ENCODE peak calls at places on chromosomes 7 and 10, in seven cellular contexts. One of them, this sample, is unnamed.

GRCh38 chr7:152481082-152481481 is 45.3 kb upstream of the KMT2C start:
- DNase-seq in body of pancreas: no peak
- DNase-seq in progenitor cell of endocrine pancreas: no peak
- DNase-seq in astrocyte of the cerebellum: no peak
- DNase-seq in testis: no peak
- DNase-seq in lung: no peak
- DNase-seq in GM23338: no peak
- DNase-seq in this sample: no peak

GRCh38 chr10:12214763-12215218 is 18.8 kb downstream of the CDC123 start:
- DNase-seq in body of pancreas: peak; percentile 51
- DNase-seq in progenitor cell of endocrine pancreas: no peak
- DNase-seq in astrocyte of the cerebellum: peak; percentile 48
- DNase-seq in testis: peak; percentile 43
- DNase-seq in lung: no peak
- DNase-seq in GM23338: peak; percentile 73
- DNase-seq in this sample: peak; percentile 35

GRCh38 chr7:20159226-20159747 is 57.9 kb downstream of the MACC1 start:
- DNase-seq in body of pancreas: no peak
- DNase-seq in progenitor cell of endocrine pancreas: no peak
- DNase-seq in astrocyte of the cerebellum: no peak
- DNase-seq in testis: no peak
- DNase-seq in lung: no peak
- DNase-seq in GM23338: no peak
- DNase-seq in this sample: no peak

GRCh38 chr7:31493714-31494181 is 20.1 kb upstream of the ITPRID1 start:
- DNase-seq in body of pancreas: peak; percentile 57
- DNase-seq in progenitor cell of endocrine pancreas: no peak
- DNase-seq in astrocyte of the cerebellum: no peak
- DNase-seq in testis: no peak
- DNase-seq in lung: peak; percentile 65
- DNase-seq in GM23338: peak; percentile 43
- DNase-seq in this sample: no peak

GRCh38 chr7:17421941-17422340 is 123.5 kb downstream of the AHR start:
- DNase-seq in body of pancreas: no peak
- DNase-seq in progenitor cell of endocrine pancreas: no peak
- DNase-seq in astrocyte of the cerebellum: no peak
- DNase-seq in testis: no peak
- DNase-seq in lung: no peak
- DNase-seq in GM23338: no peak
- DNase-seq in this sample: no peak

GRCh38 chr10:78053201-78053868 is 19.7 kb downstream of the RPS24 start:
- DNase-seq in body of pancreas: no peak
- DNase-seq in progenitor cell of endocrine pancreas: no peak
- DNase-seq in astrocyte of the cerebellum: no peak
- DNase-seq in testis: no peak
- DNase-seq in lung: no peak
- DNase-seq in GM23338: no peak
- DNase-seq in this sample: peak; percentile 49

GRCh38 chr7:92875719-92876118 is 39.3 kb upstream of the CDK6 start:
- DNase-seq in body of pancreas: no peak
- DNase-seq in progenitor cell of endocrine pancreas: no peak
- DNase-seq in astrocyte of the cerebellum: no peak
- DNase-seq in testis: no peak
- DNase-seq in lung: no peak
- DNase-seq in GM23338: no peak
- DNase-seq in this sample: no peak

GRCh38 chr10:126090911-126091728 is 194.8 kb downstream of the FANK1 start:
- DNase-seq in body of pancreas: no peak
- DNase-seq in progenitor cell of endocrine pancreas: no peak
- DNase-seq in astrocyte of the cerebellum: peak; percentile 42
- DNase-seq in testis: no peak
- DNase-seq in lung: no peak
- DNase-seq in GM23338: no peak
- DNase-seq in this sample: peak; percentile 92

GRCh38 chr10:43082087-43082486 is 5.2 kb downstream of the RET start:
- DNase-seq in body of pancreas: peak; percentile 88
- DNase-seq in progenitor cell of endocrine pancreas: no peak
- DNase-seq in astrocyte of the cerebellum: no peak
- DNase-seq in testis: no peak
- DNase-seq in lung: no peak
- DNase-seq in GM23338: no peak
- DNase-seq in this sample: no peak

GRCh38 chr10:98041352-98042043 is 11.1 kb upstream of the CRTAC1 start:
- DNase-seq in body of pancreas: peak; percentile 75
- DNase-seq in progenitor cell of endocrine pancreas: peak; percentile 63
- DNase-seq in astrocyte of the cerebellum: peak; percentile 20
- DNase-seq in testis: peak; percentile 82
- DNase-seq in lung: peak; percentile 69
- DNase-seq in GM23338: peak; percentile 89
- DNase-seq in this sample: peak; percentile 11

GRCh38 chr7:99459087-99459486 is 6.9 kb downstream of the ATP5MF start:
- DNase-seq in body of pancreas: no peak
- DNase-seq in progenitor cell of endocrine pancreas: no peak
- DNase-seq in astrocyte of the cerebellum: no peak
- DNase-seq in testis: no peak
- DNase-seq in lung: no peak
- DNase-seq in GM23338: peak; percentile 82
- DNase-seq in this sample: no peak
- TF ChIP-seq CTCF in body of pancreas: peak; percentile 15
- TF ChIP-seq CTCF in progenitor cell of endocrine pancreas: peak; percentile 46
- TF ChIP-seq CTCF in astrocyte of the cerebellum: peak; percentile 35
- TF ChIP-seq CTCF in testis: no peak
- TF ChIP-seq CTCF in lung: no peak
- TF ChIP-seq CTCF in GM23338: peak; percentile 61
- TF ChIP-seq CTCF in this sample: peak; percentile 33

DNA sequence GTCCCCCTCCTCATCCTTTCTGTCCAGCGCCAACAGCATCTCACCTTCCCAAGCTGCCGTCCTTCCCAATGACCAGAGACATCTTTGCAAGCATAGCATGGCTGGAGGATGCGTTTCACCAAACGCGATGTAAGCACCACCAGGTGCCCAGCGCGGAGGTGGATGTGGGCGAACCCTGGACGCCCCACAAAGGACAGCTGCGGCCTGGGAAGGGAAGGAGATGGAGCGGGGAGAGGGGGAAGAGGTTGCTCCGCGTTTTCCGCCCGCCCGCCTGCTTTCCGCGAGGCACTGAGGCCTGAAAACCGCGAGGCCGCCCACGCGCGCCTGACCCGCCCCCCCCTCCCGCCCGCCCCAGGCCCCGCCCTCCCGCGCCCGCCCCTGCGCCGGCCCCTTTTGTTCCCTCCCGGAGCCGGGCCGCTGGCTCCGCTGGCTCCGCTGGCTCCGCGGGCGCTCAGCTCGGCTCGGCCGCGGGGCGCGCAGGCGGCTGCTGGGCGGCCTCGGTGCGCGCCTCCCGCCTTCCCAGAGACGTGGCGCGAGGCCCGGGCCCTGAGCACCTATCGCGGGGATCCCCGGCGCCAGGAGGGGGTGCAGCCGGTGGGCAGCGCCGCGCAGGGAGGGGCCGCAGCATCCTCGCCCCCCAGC is at the start of gene CLIP2:
- DNase-seq in body of pancreas: peak; percentile 81
- DNase-seq in progenitor cell of endocrine pancreas: peak; percentile 62
- DNase-seq in astrocyte of the cerebellum: no peak
- DNase-seq in testis: peak; percentile 84
- DNase-seq in lung: peak; percentile 77
- DNase-seq in GM23338: peak; percentile 90
- DNase-seq in this sample: no peak
- TF ChIP-seq CTCF in body of pancreas: no peak
- TF ChIP-seq CTCF in progenitor cell of endocrine pancreas: no peak
- TF ChIP-seq CTCF in astrocyte of the cerebellum: no peak
- TF ChIP-seq CTCF in testis: no peak
- TF ChIP-seq CTCF in lung: no peak
- TF ChIP-seq CTCF in GM23338: no peak
- TF ChIP-seq CTCF in this sample: no peak

DNA sequence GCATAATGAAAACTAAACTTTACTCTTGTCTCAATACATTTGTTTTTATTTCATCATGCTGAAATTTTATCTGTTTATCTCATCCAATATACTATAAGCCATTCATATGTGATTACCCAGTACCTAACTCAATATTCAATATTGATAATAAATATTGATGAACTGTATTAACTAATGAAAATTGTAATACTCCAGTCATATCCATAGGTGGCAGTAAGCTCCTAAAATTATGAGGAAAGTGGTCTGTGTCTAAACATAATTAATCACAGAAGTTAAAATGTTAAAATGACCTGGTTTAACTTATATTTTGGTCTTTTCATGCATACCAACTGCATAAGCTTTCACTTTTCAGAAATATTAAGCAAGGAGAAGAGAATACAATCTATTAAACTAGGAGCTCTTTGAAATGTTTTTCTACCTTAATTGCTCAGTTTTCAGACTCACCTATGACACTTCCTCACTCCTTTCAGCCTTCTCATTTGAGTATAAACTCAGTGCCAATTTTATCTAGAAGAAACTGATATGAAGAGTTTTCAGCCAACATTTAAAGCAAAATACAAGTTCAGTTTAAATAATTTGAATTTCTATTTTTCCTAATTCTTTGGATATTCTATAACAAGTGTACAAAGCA is 30.5 kb upstream of the VWDE start:
- DNase-seq in body of pancreas: no peak
- DNase-seq in progenitor cell of endocrine pancreas: no peak
- DNase-seq in astrocyte of the cerebellum: no peak
- DNase-seq in testis: no peak
- DNase-seq in lung: no peak
- DNase-seq in GM23338: peak; percentile 26
- DNase-seq in this sample: no peak
- TF ChIP-seq CTCF in body of pancreas: peak; percentile 24
- TF ChIP-seq CTCF in progenitor cell of endocrine pancreas: peak; percentile 52
- TF ChIP-seq CTCF in astrocyte of the cerebellum: peak; percentile 15
- TF ChIP-seq CTCF in testis: no peak
- TF ChIP-seq CTCF in lung: no peak
- TF ChIP-seq CTCF in GM23338: no peak
- TF ChIP-seq CTCF in this sample: peak; percentile 34

DNA sequence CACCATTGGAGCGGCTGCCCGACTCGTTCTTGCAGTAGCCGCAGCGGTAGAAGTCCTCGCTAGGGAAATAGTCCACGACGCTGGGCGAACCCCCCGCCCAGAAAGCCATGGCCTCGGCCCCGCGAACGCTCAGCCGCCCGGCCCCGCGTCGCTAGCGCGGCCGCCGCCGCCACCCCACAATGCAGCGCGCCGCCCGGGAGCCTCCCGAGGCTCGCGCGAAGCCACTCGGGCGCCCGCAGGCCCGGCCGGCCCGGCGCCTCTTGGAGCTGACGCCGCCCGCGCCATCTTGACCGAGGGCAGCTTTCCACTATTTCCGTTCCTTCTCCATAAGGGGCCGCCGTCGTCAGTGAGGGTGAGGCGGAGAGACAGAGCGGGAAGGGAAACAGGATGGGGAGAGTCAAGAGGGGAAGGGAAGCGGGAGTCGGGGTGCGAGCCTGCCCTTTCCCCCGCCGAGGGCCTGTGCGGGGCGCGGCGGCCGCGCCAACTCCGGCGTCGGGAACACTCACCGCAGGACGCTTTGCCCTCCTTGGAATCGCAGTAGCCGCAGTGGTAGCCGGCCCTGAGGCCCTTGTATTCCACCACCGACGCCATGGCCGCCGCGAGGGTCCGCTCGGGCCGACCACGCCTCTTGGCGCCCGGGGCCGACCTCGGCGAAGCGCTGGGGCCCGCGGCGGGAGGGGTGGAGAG is at the start of gene ATE1:
- DNase-seq in body of pancreas: peak; percentile 93
- DNase-seq in progenitor cell of endocrine pancreas: peak; percentile 78
- DNase-seq in astrocyte of the cerebellum: peak; percentile 87
- DNase-seq in testis: peak; percentile 92
- DNase-seq in lung: peak; percentile 91
- DNase-seq in GM23338: peak; percentile 96
- DNase-seq in this sample: peak; percentile 55
- TF ChIP-seq CTCF in body of pancreas: no peak
- TF ChIP-seq CTCF in progenitor cell of endocrine pancreas: no peak
- TF ChIP-seq CTCF in astrocyte of the cerebellum: peak; percentile 6
- TF ChIP-seq CTCF in testis: no peak
- TF ChIP-seq CTCF in lung: no peak
- TF ChIP-seq CTCF in GM23338: no peak
- TF ChIP-seq CTCF in this sample: no peak

DNA sequence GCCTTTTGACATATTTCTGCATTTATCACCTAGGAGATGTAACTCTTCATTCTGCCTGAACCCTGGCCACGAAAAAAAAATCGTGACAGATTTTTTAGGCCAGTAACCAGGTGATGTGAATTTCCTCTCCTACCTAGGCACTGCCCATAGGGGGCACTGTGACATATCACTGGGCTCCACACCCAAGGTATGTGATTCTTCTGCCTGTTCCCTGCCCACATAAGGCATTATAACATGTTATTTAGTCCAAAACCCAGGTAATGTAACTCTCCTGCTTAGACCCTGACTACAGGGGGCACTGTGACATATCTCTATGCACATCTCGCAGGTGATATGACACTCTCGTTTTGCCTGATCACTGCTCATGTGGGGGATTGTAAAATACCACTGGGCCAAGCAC is 29.5 kb upstream of the ZNF107 start:
- DNase-seq in body of pancreas: no peak
- DNase-seq in progenitor cell of endocrine pancreas: no peak
- DNase-seq in astrocyte of the cerebellum: no peak
- DNase-seq in testis: no peak
- DNase-seq in lung: no peak
- DNase-seq in GM23338: peak; percentile 51
- DNase-seq in this sample: no peak
- TF ChIP-seq CTCF in body of pancreas: no peak
- TF ChIP-seq CTCF in progenitor cell of endocrine pancreas: no peak
- TF ChIP-seq CTCF in astrocyte of the cerebellum: no peak
- TF ChIP-seq CTCF in testis: no peak
- TF ChIP-seq CTCF in lung: no peak
- TF ChIP-seq CTCF in GM23338: peak; percentile 58
- TF ChIP-seq CTCF in this sample: no peak

GRCh38 chr7:125257617-125258016 is 328.0 kb upstream of the POT1 start:
- DNase-seq in body of pancreas: no peak
- DNase-seq in progenitor cell of endocrine pancreas: no peak
- DNase-seq in astrocyte of the cerebellum: no peak
- DNase-seq in testis: no peak
- DNase-seq in lung: no peak
- DNase-seq in GM23338: no peak
- DNase-seq in this sample: no peak
- TF ChIP-seq CTCF in body of pancreas: no peak
- TF ChIP-seq CTCF in progenitor cell of endocrine pancreas: no peak
- TF ChIP-seq CTCF in astrocyte of the cerebellum: no peak
- TF ChIP-seq CTCF in testis: no peak
- TF ChIP-seq CTCF in lung: no peak
- TF ChIP-seq CTCF in GM23338: no peak
- TF ChIP-seq CTCF in this sample: no peak